ENCODE peak calls at places on chromosomes 7 and 10, in five cellular contexts. K is left cardiac atrium; T is AG04450; P is effector memory CD4-positive, alpha-beta T cell; B is glutamatergic neuron. O is an unnamed sample.

GRCh38 chr7:130566168-130566897 is 74.4 kb downstream of the MEST start:
- DNase-seq in P (no peak), B (no peak), T (no peak), K (peak), O (no peak)

GRCh38 chr10:43042503-43043341 is 34.1 kb upstream of the RET start:
- DNase-seq in K (no peak), T (no peak), B (no peak), P (no peak), O (no peak)

GRCh38 chr7:36309301-36309700 is 80.4 kb upstream of the ANLN start:
- DNase-seq in B (no peak), T (no peak), K (no peak), P (no peak), O (no peak)

GRCh38 chr10:116599991-116600390 is 9.2 kb downstream of the PNLIPRP1 start:
- DNase-seq in B (no peak), P (no peak), T (no peak), K (no peak), O (no peak)

GRCh38 chr7:131897790-131898165 is 341.4 kb upstream of the PODXL start:
- DNase-seq in B (no peak), P (no peak), T (no peak), K (no peak), O (no peak)

GRCh38 chr10:126376956-126377355 is 11.3 kb downstream of the ADAM12 start:
- DNase-seq in T (no peak), K (no peak), P (no peak), B (no peak), O (no peak)

GRCh38 chr7:41996381-41997035 is 240.5 kb downstream of the GLI3 start:
- DNase-seq in K (no peak), B (no peak), T (peak), P (no peak), O (peak)

GRCh38 chr7:136919820-136920219 is 51.4 kb downstream of the CHRM2 start:
- DNase-seq in K (no peak), T (no peak), P (no peak), B (no peak), O (no peak)

GRCh38 chr7:139602143-139602722 is 78.7 kb downstream of the CLEC2L start:
- DNase-seq in B (no peak), T (no peak), P (no peak), K (no peak), O (no peak)

O was measured in AG09319.